ENCODE peak calls at places on chromosomes 4 and X, in four cellular contexts. R is breast epithelium, B is PC-3, W is fibroblast of lung. F is an unnamed sample.

GRCh38 chr4:38664704-38665401 is 854 bp downstream of the KLF3 start:
- DNase-seq in R (peak), B (peak), W (peak), F (peak)

GRCh38 chrX:131053076-131053475 is 5.1 kb upstream of the ARHGAP36 start:
- DNase-seq in R (no peak), W (no peak), B (no peak), F (no peak)

GRCh38 chr4:159191989-159192388 is 89.1 kb downstream of the RAPGEF2 start:
- DNase-seq in W (peak), B (peak), R (no peak), F (no peak)

GRCh38 chr4:126046081-126046614 is 731.4 kb downstream of the FAT4 start:
- DNase-seq in B (no peak), W (peak), R (no peak), F (no peak)

GRCh38 chr4:2217726-2218125 is 24.2 kb downstream of the HAUS3 start:
- DNase-seq in W (peak), B (peak), R (no peak), F (no peak)

GRCh38 chr4:6307891-6308290 is 38.2 kb downstream of the WFS1 start:
- DNase-seq in W (no peak), R (no peak), B (no peak), F (no peak)

GRCh38 chrX:101452051-101452450 is 33.2 kb upstream of the ARMCX4 start:
- DNase-seq in B (no peak), W (peak), R (no peak), F (no peak)

GRCh38 chr4:105972946-105973621 is 77.8 kb downstream of the NPNT start:
- DNase-seq in W (no peak), B (no peak), R (no peak), F (no peak)

GRCh38 chrX:137052641-137053235 is 18.9 kb upstream of the GPR101 start:
- DNase-seq in R (no peak), B (peak), W (no peak), F (peak)

DNA sequence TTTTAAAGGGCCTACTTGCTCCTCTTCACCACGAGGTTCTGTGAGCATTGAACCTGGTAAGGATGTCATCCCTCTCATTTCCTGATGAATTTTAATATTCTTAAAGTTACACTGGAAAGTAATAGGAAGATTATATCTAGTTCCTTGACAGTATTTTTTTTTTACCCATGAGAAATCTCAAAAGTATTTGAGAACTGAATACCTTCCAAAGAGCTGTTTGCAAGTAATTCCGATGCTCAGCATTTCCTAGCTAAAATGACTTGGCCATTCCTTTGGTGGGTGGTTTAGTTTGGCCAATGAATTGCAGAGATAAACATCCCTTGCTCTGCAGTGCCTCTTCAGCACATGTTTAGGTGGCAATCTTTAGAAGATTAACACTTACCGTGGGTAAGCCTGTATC is 110.2 kb upstream of the WDR1 start:
- DNase-seq in B (no peak), R (no peak), W (no peak), F (no peak)
- TF ChIP-seq CTCF in B (no peak), R (no peak), W (no peak), F (no peak)

GRCh38 chr4:73133784-73134183 is 64.3 kb upstream of the COX18 start:
- DNase-seq in R (no peak), B (no peak), W (no peak), F (no peak)

GRCh38 chr4:73131281-73131680 is 61.8 kb upstream of the COX18 start:
- DNase-seq in B (no peak), W (no peak), R (no peak), F (no peak)

GRCh38 chr4:73129319-73129718 is 59.8 kb upstream of the COX18 start:
- DNase-seq in W (no peak), B (no peak), R (no peak), F (no peak)

DNA sequence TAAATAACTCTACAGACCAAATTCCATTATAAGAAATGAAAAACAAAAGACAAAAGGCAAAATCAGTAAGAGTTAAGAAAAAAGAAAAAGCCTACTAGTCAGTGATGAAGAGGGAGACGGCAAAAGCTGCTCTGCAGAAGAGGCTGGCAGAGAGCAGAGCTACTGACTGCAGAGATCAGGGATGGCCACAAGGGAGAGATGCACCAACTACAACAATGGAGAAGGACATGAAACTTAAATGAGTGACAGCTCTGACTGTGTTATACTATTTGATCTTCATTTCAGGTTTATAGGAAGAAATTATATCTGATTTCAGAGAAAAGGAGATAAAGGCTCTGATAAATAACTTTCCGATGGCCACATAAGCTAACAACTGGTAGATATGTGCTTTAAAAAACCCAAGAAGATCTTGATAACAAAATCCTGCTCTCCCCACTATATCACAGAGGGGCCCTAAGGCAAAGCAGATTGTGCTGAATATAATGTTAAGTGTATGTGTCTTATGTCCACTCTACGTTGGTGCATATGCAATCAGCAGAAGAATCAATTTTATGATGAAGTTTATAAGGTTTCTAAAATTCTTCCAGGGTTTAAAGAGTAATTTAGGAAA is 58.4 kb upstream of the COX18 start:
- DNase-seq in R (no peak), W (peak), B (peak), F (no peak)
- TF ChIP-seq CTCF in R (no peak), W (no peak), B (peak), F (no peak)

GRCh38 chr4:8276358-8277240 is 7.0 kb downstream of the HTRA3 start:
- DNase-seq in W (peak), R (no peak), B (peak), F (no peak)

GRCh38 chr4:8275511-8275910 is 6.0 kb downstream of the HTRA3 start:
- DNase-seq in W (no peak), B (no peak), R (no peak), F (no peak)

GRCh38 chr4:8274066-8274652 is 4.6 kb downstream of the HTRA3 start:
- DNase-seq in B (no peak), R (no peak), W (no peak), F (no peak)

GRCh38 chr4:8273450-8273849 is 3.9 kb downstream of the HTRA3 start:
- DNase-seq in R (no peak), B (no peak), W (no peak), F (no peak)

DNA sequence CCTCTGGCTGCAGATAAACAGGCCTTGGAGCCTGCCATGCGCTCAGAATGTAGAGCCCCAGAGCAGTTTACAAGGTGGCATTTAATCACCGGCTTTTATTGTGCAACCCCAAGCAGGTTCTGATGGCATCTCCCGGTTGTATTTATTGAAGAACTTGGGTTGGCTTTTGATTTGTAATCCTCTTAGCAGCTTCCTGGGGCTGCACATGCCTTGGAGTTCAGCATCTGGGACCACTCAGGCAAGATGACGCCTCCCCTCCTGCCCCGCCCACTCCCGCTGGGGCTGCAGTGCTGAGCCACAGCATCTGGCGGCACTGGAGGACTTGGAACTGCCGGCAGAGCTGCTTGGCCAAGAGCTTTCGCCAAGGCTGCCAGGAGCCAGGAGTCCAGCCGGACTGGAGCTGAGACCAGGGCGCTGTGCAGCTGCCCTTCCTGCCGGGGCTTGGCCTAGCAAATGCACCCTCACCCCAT is 5.3 kb downstream of the HTRA3 start:
- DNase-seq in W (peak), B (no peak), R (peak), F (no peak)
- TF ChIP-seq CTCF in W (peak), B (no peak), R (no peak), F (no peak)

GRCh38 chr4:128782076-128782715 is 27.3 kb upstream of the JADE1 start:
- DNase-seq in W (peak), R (no peak), B (peak), F (no peak)
- TF ChIP-seq CTCF in W (no peak), R (no peak), B (peak), F (no peak)

DNA sequence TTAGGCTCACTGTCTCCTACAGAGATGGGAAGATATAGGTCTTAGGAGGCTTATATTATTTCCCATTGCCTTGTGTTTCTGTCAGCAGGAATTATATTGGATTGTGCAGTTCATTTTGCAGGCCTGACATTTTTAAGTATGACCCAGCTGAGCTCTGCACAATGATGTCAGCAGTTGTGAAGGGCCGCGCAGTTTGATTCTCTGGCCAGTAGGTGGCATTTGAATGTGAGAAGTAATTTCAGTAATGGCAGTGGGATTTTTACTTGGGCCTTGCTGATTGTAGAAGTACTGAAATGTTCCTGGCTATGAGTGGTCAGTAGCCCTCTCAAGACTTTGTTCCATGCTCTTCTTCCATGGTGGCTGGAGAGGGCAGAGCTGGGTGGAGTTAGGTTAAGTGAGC is 247.2 kb upstream of the MTMR8 start:
- DNase-seq in W (no peak), B (no peak), R (no peak), F (peak)
- TF ChIP-seq CTCF in W (no peak), B (peak), R (no peak), F (peak)